ENCODE peak calls at places on chromosomes 7 and 10, in four cellular contexts. V is IMR-90, F is H1, I is H9. K is an unnamed sample. For H3K4me1, the result is how much of the 10 kb centered on the place peaks cover.

GRCh38 chr7:16369851-16370250 is 51.5 kb downstream of the CRPPA start:
- DNase-seq in V (no peak), F (no peak), I (no peak), K (no peak)

GRCh38 chr10:44233561-44234470 is 151.1 kb downstream of the CXCL12 start:
- DNase-seq in V (no peak), F (peak), I (peak), K (peak)

GRCh38 chr7:94423865-94424264 is 29.2 kb downstream of the COL1A2 start:
- DNase-seq in V (peak), F (no peak), I (no peak), K (no peak)

GRCh38 chr7:98930921-98931320 is 52.6 kb downstream of the TRRAP start:
- DNase-seq in V (peak), F (no peak), I (no peak), K (no peak)

GRCh38 chr10:48509974-48510692 is 94.7 kb downstream of the ARHGAP22 start:
- DNase-seq in V (no peak), F (no peak), I (peak), K (peak)

GRCh38 chr7:130733866-130734524 is at the start of gene KLF14:
- DNase-seq in V (no peak), F (no peak), I (peak), K (peak)

GRCh38 chr7:80499350-80499955 is 12.4 kb downstream of the GNAT3 start:
- DNase-seq in V (peak), F (peak), I (peak), K (peak)

GRCh38 chr10:23343591-23344225 is 889 bp downstream of the C10orf67 start:
- DNase-seq in V (peak), F (peak), I (peak), K (peak)

GRCh38 chr7:44482502-44483485 is 7.7 kb downstream of the NUDCD3 start:
- DNase-seq in V (no peak), F (no peak), I (no peak), K (no peak)

GRCh38 chr7:157461805-157462771 is 125.3 kb downstream of the DNAJB6 start:
- DNase-seq in V (no peak), F (no peak), I (no peak), K (no peak)

GRCh38 chr10:119341236-119342016 is 134.1 kb downstream of the GRK5 start:
- DNase-seq in V (peak), F (no peak), I (no peak), K (peak)

GRCh38 chr10:124005091-124005490 is 88.3 kb downstream of the CHST15 start:
- DNase-seq in V (no peak), F (no peak), I (no peak), K (no peak)

GRCh38 chr10:133462512-133463305 is 9.0 kb downstream of the SCART1 start:
- DNase-seq in V (no peak), F (no peak), I (no peak), K (no peak)

GRCh38 chr10:29955308-29955935 is 104.0 kb downstream of the JCAD start:
- DNase-seq in V (peak), F (no peak), I (peak), K (peak)

GRCh38 chr7:9711259-9711658 is 1262.4 kb upstream of the PHF14 start:
- DNase-seq in V (no peak), F (no peak), I (no peak), K (no peak)

GRCh38 chr10:97001183-97001991 is 169.3 kb downstream of the LCOR start:
- DNase-seq in V (no peak), F (no peak), I (no peak), K (no peak)

GRCh38 chr10:58853668-58854067 is 322.8 kb upstream of the PHYHIPL start:
- DNase-seq in V (no peak), F (no peak), I (no peak), K (no peak)

GRCh38 chr7:34067406-34067805 is 162.1 kb downstream of the BMPER start:
- DNase-seq in V (peak), F (no peak), I (no peak), K (peak)

GRCh38 chr7:38321515-38321944 is 48.1 kb upstream of the TARP start:
- DNase-seq in V (peak), F (no peak), I (no peak), K (no peak)

GRCh38 chr7:137760111-137760510 is 86.7 kb downstream of the DGKI start:
- DNase-seq in V (no peak), F (no peak), I (peak), K (peak)

GRCh38 chr7:14734839-14735321 is 167.7 kb downstream of the DGKB start:
- DNase-seq in V (no peak), F (peak), I (peak), K (peak)

GRCh38 chr10:27251554-27251953 is 11.0 kb upstream of the ACBD5 start:
- DNase-seq in V (no peak), F (no peak), I (no peak), K (no peak)

DNA sequence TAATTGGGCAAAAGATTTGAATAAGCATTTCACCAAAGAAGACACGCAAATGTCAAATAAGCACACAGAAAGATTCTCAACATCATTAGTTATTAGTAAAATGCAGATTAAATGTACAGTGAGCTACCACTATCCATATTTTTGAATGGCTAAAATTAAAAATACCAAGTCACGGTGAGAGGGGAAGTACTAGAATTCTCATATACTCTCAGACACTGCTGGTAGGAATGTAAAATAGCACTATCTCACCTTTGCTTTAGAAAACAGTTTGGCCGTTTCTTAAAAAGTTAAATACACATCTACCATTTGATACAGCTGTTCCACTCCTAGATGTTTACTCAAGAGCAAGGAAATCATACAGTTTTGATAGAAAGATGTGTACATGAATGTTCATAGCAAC is 115.8 kb upstream of the CELF2 start:
- DNase-seq in V (no peak), F (no peak), I (no peak), K (peak)
- H4K8ac ChIP-seq in V (no peak), F (no peak), I (no peak), K (no peak)

GRCh38 chr7:87220026-87220733 is 648 bp upstream of the TMEM243 start:
- DNase-seq in V (peak), F (peak), I (peak), K (peak)
- H4K5ac ChIP-seq in V (peak), F (no peak), I (no peak), K (no peak)

GRCh38 chr7:76049295-76049694 is 1.4 kb downstream of the MDH2 start:
- DNase-seq in V (no peak), F (no peak), I (no peak), K (peak)
- H3K4me1 ChIP-seq in V (under half), F (under half), I (under half), K (under half)

GRCh38 chr10:103227416-103227815 is 18.3 kb upstream of the RPEL1 start:
- DNase-seq in V (peak), F (no peak), I (no peak), K (no peak)
- H4K8ac ChIP-seq in V (no peak), F (no peak), I (no peak), K (no peak)